ENCODE peak calls at places on chromosomes 2 and 18, in seven cellular contexts. T is Panc1, D is ovary, M is esophagus squamous epithelium, A is fibroblast of lung, W is neuronal stem cell, J is tibial artery. Q is an unnamed sample. For H3K36me3 and H3K27me3, the result is how much of the 10 kb centered on the place peaks cover.

GRCh38 chr2:227491391-227491790 is 19.4 kb downstream of the AGFG1 start:
- DNase-seq in T (no peak), D (no peak), M (no peak), A (no peak), W (no peak), J (no peak), Q (no peak)

GRCh38 chr2:160666019-160666676 is 172.5 kb upstream of the RBMS1 start:
- DNase-seq in T (peak), D (peak), M (no peak), A (peak), W (no peak), J (no peak), Q (peak)

GRCh38 chr18:74589021-74589420 is 8.6 kb upstream of the ZNF407 start:
- DNase-seq in T (no peak), D (no peak), M (no peak), A (no peak), W (no peak), J (no peak), Q (no peak)

GRCh38 chr2:96934096-96934495 is 52.3 kb downstream of the FAM178B start:
- DNase-seq in T (no peak), D (no peak), M (no peak), A (no peak), W (no peak), J (no peak), Q (no peak)

GRCh38 chr2:207395535-207396251 is 134.1 kb upstream of the CREB1 start:
- DNase-seq in T (no peak), D (no peak), M (no peak), A (no peak), W (no peak), J (no peak), Q (no peak)

GRCh38 chr18:45664824-45665763 is 49.8 kb downstream of the SLC14A2 start:
- DNase-seq in T (peak), D (peak), M (peak), A (peak), W (peak), J (peak), Q (peak)

GRCh38 chr18:9771977-9772660 is 64.0 kb downstream of the RAB31 start:
- DNase-seq in T (no peak), D (no peak), M (no peak), A (no peak), W (no peak), J (peak), Q (no peak)

GRCh38 chr2:50596521-50596920 is 435.4 kb downstream of the NRXN1 start:
- DNase-seq in T (no peak), D (no peak), M (no peak), A (no peak), W (no peak), J (no peak), Q (no peak)

GRCh38 chr2:61597300-61598289 is 59.4 kb upstream of the XPO1 start:
- DNase-seq in T (no peak), D (no peak), M (no peak), A (no peak), W (no peak), J (no peak), Q (no peak)

GRCh38 chr2:215900203-215900611 is 113.1 kb downstream of the MREG start:
- DNase-seq in T (no peak), D (no peak), M (no peak), A (peak), W (no peak), J (peak), Q (peak)

GRCh38 chr2:226683196-226683595 is 116.4 kb downstream of the IRS1 start:
- DNase-seq in T (no peak), D (no peak), M (no peak), A (peak), W (no peak), J (no peak), Q (peak)

GRCh38 chr18:72207280-72207679 is 336.9 kb downstream of the CBLN2 start:
- DNase-seq in T (no peak), D (no peak), M (no peak), A (no peak), W (no peak), J (no peak), Q (no peak)

GRCh38 chr18:21459706-21460286 is 140.7 kb downstream of the ESCO1 start:
- DNase-seq in T (no peak), D (no peak), M (no peak), A (no peak), W (no peak), J (no peak), Q (no peak)

GRCh38 chr2:235044501-235045271 is 92.9 kb downstream of the SH3BP4 start:
- DNase-seq in T (no peak), D (no peak), M (no peak), A (no peak), W (no peak), J (no peak), Q (no peak)

GRCh38 chr2:152222975-152223638 is 47.5 kb upstream of the STAM2 start:
- DNase-seq in T (no peak), D (peak), M (no peak), A (peak), W (no peak), J (peak), Q (peak)

GRCh38 chr2:8009010-8009597 is 672.8 kb upstream of the ID2 start:
- DNase-seq in T (no peak), D (no peak), M (no peak), A (no peak), W (no peak), J (no peak), Q (peak)

GRCh38 chr2:202609381-202610145 is 25.2 kb upstream of the FAM117B start:
- DNase-seq in T (no peak), D (no peak), M (no peak), A (no peak), W (no peak), J (no peak), Q (no peak)

GRCh38 chr2:237136824-237137223 is 51.1 kb downstream of the COPS8 start:
- DNase-seq in T (no peak), D (no peak), M (no peak), A (no peak), W (no peak), J (no peak), Q (no peak)

GRCh38 chr2:234212534-234212933 is 162.0 kb downstream of the SPP2 start:
- DNase-seq in T (no peak), D (no peak), M (no peak), A (no peak), W (no peak), J (no peak), Q (no peak)

GRCh38 chr2:210899131-210899530 is 342.7 kb downstream of the CPS1 start:
- DNase-seq in T (peak), D (no peak), M (no peak), A (no peak), W (no peak), J (no peak), Q (no peak)

GRCh38 chr18:1846640-1847039 is 724.7 kb downstream of the METTL4 start:
- DNase-seq in T (no peak), D (no peak), M (no peak), A (no peak), W (no peak), J (no peak), Q (no peak)

GRCh38 chr2:166163775-166164174 is 36.0 kb upstream of the SCN1A start:
- DNase-seq in T (no peak), D (no peak), M (no peak), A (peak), W (no peak), J (no peak), Q (no peak)

DNA sequence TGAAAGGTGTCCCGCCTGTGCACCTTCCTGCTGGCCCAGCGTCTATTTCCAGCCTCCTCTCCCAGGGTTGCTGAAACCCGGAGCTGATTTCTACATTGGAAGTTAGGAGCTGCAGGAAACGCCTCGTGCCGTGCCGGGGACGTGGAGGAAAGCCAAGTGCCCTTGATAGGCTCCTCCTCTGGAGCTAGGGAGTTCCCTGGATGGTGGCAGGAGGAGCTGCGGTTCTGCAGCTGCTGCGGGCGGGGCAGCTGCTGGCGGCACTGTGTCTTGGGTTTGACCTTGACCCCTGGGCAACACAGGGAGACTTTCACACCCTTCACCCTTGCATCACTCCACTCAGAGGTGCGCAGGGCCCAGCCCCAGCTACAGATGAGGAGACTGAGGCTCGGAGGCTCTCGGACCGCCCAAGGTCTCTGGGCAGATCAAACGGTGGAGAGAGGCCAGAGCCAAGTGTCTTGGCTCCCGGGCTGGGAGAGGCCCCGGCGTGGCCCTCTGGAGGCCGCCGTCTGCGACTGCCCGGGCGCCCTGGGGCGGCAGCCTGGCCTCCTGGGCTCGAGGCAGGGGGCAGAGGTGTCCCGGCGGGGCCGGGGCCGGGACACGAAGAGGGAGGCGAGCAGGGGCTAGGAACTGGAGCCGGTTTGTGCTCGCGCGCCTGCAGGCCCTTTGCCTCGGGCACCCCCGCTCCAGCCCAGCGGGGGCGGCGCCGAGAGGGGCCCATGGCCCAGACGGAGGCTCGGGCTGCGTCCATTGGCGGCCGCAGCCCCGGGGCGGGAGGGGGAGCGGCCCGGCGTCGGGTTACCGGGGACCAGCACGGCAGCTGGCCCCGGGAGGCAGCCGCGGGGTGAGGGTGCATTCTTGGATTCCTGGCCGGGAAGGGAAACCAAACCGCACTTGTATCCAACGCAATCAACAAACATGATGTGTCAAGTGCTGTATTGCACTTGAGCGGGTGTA is 129.7 kb upstream of the SLC1A4 start:
- DNase-seq in T (no peak), D (peak), M (peak), A (peak), W (peak), J (peak), Q (peak)
- H3K36me3 ChIP-seq in T (under half), D (under half), M (under half), A (under half), W (under half), J (under half), Q (under half)

DNA sequence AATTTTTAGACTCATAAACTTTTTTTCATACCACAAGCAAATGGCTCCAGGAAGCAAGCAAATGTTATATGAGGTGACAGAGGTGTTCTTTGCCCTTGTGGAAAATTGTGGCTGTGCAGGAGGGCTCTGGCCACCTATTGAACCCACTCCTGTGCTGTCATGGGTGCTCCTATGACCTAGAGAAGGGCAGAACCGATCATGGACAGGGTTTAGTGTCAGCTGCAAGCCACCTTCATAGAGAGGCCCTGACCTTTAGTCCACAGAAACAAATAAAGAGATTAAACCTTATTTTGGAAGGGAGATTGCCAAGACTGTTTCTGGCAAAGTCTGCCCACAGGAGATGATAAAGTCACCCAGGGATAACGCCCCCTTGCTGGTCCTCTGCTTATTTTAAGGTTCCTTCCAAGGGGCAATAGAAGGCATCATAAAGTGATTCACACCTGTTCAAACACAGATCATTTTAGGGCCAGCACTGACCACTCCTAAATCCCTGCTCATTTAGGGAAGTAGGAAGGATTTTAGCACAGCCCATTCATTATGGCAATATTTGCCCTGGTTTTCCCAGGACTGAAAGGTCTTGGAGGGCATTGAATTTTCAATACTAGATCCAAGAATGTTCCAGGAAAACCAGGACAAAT is 26.1 kb upstream of the STAT4 start:
- DNase-seq in T (no peak), D (no peak), M (no peak), A (no peak), W (no peak), J (no peak), Q (peak)
- H3K4me3 ChIP-seq in T (no peak), D (no peak), M (no peak), A (no peak), W (no peak), J (no peak), Q (no peak)

GRCh38 chr2:171403181-171403580 is 30.6 kb downstream of the METTL8 start:
- DNase-seq in T (no peak), D (no peak), M (no peak), A (no peak), W (no peak), J (no peak), Q (no peak)
- H3K27me3 ChIP-seq in T (under half), D (under half), M (under half), A (under half), W (under half), J (under half), Q (under half)

GRCh38 chr2:27336173-27336572 is 13.3 kb upstream of the MPV17 start:
- DNase-seq in T (no peak), D (no peak), M (no peak), A (no peak), W (no peak), J (no peak), Q (no peak)
- H3K36me3 ChIP-seq in T (under half), D (under half), M (under half), A (under half), W (half or more), J (half or more), Q (half or more)

GRCh38 chr2:9738718-9739496 is 104.4 kb upstream of the TAF1B start:
- DNase-seq in T (no peak), D (no peak), M (no peak), A (no peak), W (no peak), J (no peak), Q (no peak)
- H3K4me3 ChIP-seq in T (no peak), D (peak), M (peak), A (no peak), W (no peak), J (peak), Q (no peak)

GRCh38 chr2:164567335-164567989 is 53.8 kb downstream of the GRB14 start:
- DNase-seq in T (no peak), D (no peak), M (no peak), A (no peak), W (no peak), J (no peak), Q (no peak)

GRCh38 chr2:164562666-164563065 is 58.6 kb downstream of the GRB14 start:
- DNase-seq in T (no peak), D (no peak), M (no peak), A (no peak), W (no peak), J (no peak), Q (no peak)

GRCh38 chr2:164568317-164568716 is 53.0 kb downstream of the GRB14 start:
- DNase-seq in T (no peak), D (no peak), M (no peak), A (no peak), W (no peak), J (no peak), Q (no peak)

GRCh38 chr2:164561991-164562390 is 59.3 kb downstream of the GRB14 start:
- DNase-seq in T (no peak), D (no peak), M (no peak), A (no peak), W (no peak), J (no peak), Q (no peak)

GRCh38 chr2:164565345-164565744 is 55.9 kb downstream of the GRB14 start:
- DNase-seq in T (no peak), D (no peak), M (no peak), A (no peak), W (no peak), J (no peak), Q (no peak)
- H3K27me3 ChIP-seq in T (under half), D (under half), M (under half), A (under half), W (under half), J (under half), Q (under half)

GRCh38 chr2:111978452-111979170 is 76.5 kb upstream of the TMEM87B start:
- DNase-seq in T (no peak), D (no peak), M (no peak), A (no peak), W (no peak), J (no peak), Q (no peak)

GRCh38 chr2:111984213-111984604 is 70.9 kb upstream of the TMEM87B start:
- DNase-seq in T (no peak), D (no peak), M (no peak), A (no peak), W (no peak), J (no peak), Q (no peak)

GRCh38 chr2:111982822-111983221 is 72.2 kb upstream of the TMEM87B start:
- DNase-seq in T (no peak), D (no peak), M (no peak), A (no peak), W (no peak), J (no peak), Q (no peak)

GRCh38 chr2:111983478-111984212 is 71.4 kb upstream of the TMEM87B start:
- DNase-seq in T (no peak), D (no peak), M (no peak), A (no peak), W (no peak), J (no peak), Q (no peak)

DNA sequence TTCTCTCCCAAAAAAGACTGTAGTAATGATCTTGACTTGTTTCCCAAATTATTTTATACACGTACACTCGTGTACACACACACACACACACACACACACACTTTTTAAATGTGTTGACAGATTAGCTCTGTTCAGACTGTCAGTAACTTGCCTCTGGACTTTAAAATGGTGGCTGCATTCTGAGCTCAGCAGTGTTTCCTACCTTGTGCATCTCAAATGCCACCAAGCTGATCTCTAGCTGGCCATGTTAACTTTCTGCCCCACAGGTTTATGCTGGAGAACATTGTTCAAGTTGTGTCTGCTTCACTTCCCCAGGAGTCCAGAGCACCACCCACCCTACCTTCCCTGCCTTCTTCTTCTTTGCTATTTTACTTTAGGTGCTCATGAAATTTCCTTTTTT is 73.4 kb upstream of the TMEM87B start:
- DNase-seq in T (no peak), D (no peak), M (no peak), A (no peak), W (no peak), J (no peak), Q (no peak)
- H3K36me3 ChIP-seq in T (under half), D (under half), M (under half), A (under half), W (under half), J (under half), Q (under half)

GRCh38 chr2:37588316-37588777 is 83.1 kb downstream of the CDC42EP3 start:
- DNase-seq in T (no peak), D (no peak), M (no peak), A (peak), W (no peak), J (no peak), Q (no peak)

GRCh38 chr2:37587817-37588216 is 83.6 kb downstream of the CDC42EP3 start:
- DNase-seq in T (no peak), D (no peak), M (no peak), A (no peak), W (no peak), J (no peak), Q (no peak)

GRCh38 chr2:37593024-37593423 is 78.4 kb downstream of the CDC42EP3 start:
- DNase-seq in T (no peak), D (no peak), M (no peak), A (no peak), W (no peak), J (no peak), Q (no peak)

GRCh38 chr2:37589298-37589697 is 82.1 kb downstream of the CDC42EP3 start:
- DNase-seq in T (no peak), D (no peak), M (no peak), A (peak), W (no peak), J (no peak), Q (no peak)

DNA sequence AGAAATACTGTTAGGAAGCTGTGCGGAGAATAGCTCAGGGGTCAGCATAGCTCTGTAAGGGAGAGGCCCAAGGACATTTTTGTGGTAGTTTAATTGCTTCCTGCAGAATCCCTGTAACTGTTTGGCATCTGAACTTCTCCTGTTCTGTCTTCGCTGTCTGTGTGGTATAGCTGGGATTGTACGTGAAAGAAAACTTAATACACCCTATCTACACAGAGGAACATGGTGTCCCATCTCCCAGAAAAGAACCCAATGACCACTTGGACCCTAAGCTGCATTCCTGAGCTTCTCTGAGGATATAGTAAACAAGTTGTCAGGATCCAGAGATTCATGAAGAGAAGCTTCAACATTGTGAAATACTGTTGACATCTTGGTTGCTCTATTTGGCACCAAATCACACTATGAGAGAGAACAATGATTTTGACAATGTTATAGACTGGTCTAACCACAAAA is 81.3 kb downstream of the CDC42EP3 start:
- DNase-seq in T (no peak), D (peak), M (no peak), A (peak), W (no peak), J (peak), Q (peak)
- H3K4me3 ChIP-seq in T (no peak), D (no peak), M (no peak), A (no peak), W (no peak), J (no peak), Q (no peak)

Q was measured in MG63.